ENCODE peak calls at places on chromosomes 7 and 10, in five cellular contexts. F, B, N, Z and W are unnamed samples.
A peak's percentile ranks its signal among the peaks of the same experiment; 100 is the strongest.

GRCh38 chr10:68562666-68563522 is 2.8 kb downstream of the TET1 start:
- DNase-seq in F (no peak), B (peak; percentile 22), N (no peak), Z (no peak), W (no peak)

GRCh38 chr10:78960316-78960800 is 108.4 kb upstream of the ZMIZ1 start:
- DNase-seq in F (peak; percentile 62), B (no peak), N (no peak), Z (peak; percentile 96), W (no peak)

GRCh38 chr10:58350619-58351323 is 16.0 kb downstream of the UBE2D1 start:
- DNase-seq in F (no peak), B (no peak), N (no peak), Z (no peak), W (no peak)

GRCh38 chr7:27144799-27145166 is 1.3 kb upstream of the HOXA5 start:
- DNase-seq in F (no peak), B (no peak), N (no peak), Z (peak; percentile 62), W (no peak)

GRCh38 chr10:30918651-30919050 is 113.0 kb downstream of the ZNF438 start:
- DNase-seq in F (no peak), B (no peak), N (no peak), Z (no peak), W (no peak)

GRCh38 chr7:7099584-7100014 is 82.7 kb upstream of the C1GALT1 start:
- DNase-seq in F (peak; percentile 90), B (peak; percentile 65), N (no peak), Z (peak; percentile 89), W (no peak)

GRCh38 chr10:35232509-35232908 is 103.8 kb upstream of the CCNY start:
- DNase-seq in F (no peak), B (no peak), N (no peak), Z (no peak), W (no peak)

GRCh38 chr7:90345016-90345415 is 1.5 kb upstream of the GTPBP10 start:
- DNase-seq in F (no peak), B (no peak), N (no peak), Z (no peak), W (no peak)

GRCh38 chr10:79407811-79408795 is 37.3 kb downstream of the ZCCHC24 start:
- DNase-seq in F (no peak), B (no peak), N (no peak), Z (no peak), W (no peak)

GRCh38 chr10:49612513-49613159 is 1.2 kb upstream of the CHAT start:
- DNase-seq in F (no peak), B (no peak), N (peak; percentile 58), Z (no peak), W (peak; percentile 42)

GRCh38 chr10:69037489-69037888 is 48.9 kb downstream of the KIFBP start:
- DNase-seq in F (no peak), B (no peak), N (no peak), Z (no peak), W (no peak)

GRCh38 chr7:158409816-158410330 is 177.8 kb downstream of the PTPRN2 start:
- DNase-seq in F (no peak), B (no peak), N (peak; percentile 27), Z (no peak), W (no peak)

GRCh38 chr10:87622290-87623004 is 37.2 kb upstream of the PAPSS2 start:
- DNase-seq in F (no peak), B (no peak), N (no peak), Z (peak; percentile 40), W (peak; percentile 16)

GRCh38 chr7:1697499-1698125 is 27.5 kb downstream of the ELFN1 start:
- DNase-seq in F (no peak), B (no peak), N (peak; percentile 25), Z (no peak), W (no peak)

GRCh38 chr7:151497306-151497871 is 22.3 kb downstream of the RHEB start:
- DNase-seq in F (no peak), B (no peak), N (no peak), Z (no peak), W (no peak)

GRCh38 chr7:149196151-149196704 is 882 bp downstream of the ZNF282 start:
- DNase-seq in F (no peak), B (no peak), N (peak; percentile 41), Z (no peak), W (peak; percentile 29)

GRCh38 chr7:48150086-48150485 is 21.2 kb upstream of the ABCA13 start:
- DNase-seq in F (no peak), B (no peak), N (no peak), Z (no peak), W (no peak)

GRCh38 chr10:74871595-74872382 is 45.4 kb downstream of the KAT6B start:
- DNase-seq in F (no peak), B (no peak), N (no peak), Z (peak; percentile 88), W (peak; percentile 57)

GRCh38 chr7:151398446-151399304 is 11.2 kb downstream of the WDR86 start:
- DNase-seq in F (no peak), B (no peak), N (peak; percentile 44), Z (no peak), W (no peak)

GRCh38 chr7:143172354-143172753 is 10.9 kb upstream of the TAS2R39 start:
- DNase-seq in F (peak; percentile 79), B (no peak), N (peak; percentile 85), Z (peak; percentile 31), W (no peak)

GRCh38 chr7:816751-817671 is 15.3 kb upstream of the SUN1 start:
- DNase-seq in F (peak; percentile 51), B (no peak), N (peak; percentile 75), Z (peak; percentile 54), W (peak; percentile 56)

GRCh38 chr7:135673360-135673706 is 11.0 kb downstream of the STMP1 start:
- DNase-seq in F (no peak), B (no peak), N (no peak), Z (no peak), W (no peak)

GRCh38 chr10:114902151-114902550 is 35.8 kb upstream of the TRUB1 start:
- DNase-seq in F (no peak), B (no peak), N (no peak), Z (no peak), W (no peak)

GRCh38 chr7:33645096-33645495 is 260.2 kb upstream of the BMPER start:
- DNase-seq in F (no peak), B (no peak), N (no peak), Z (no peak), W (no peak)

GRCh38 chr10:105538933-105539332 is 897.8 kb downstream of the SORCS3 start:
- DNase-seq in F (no peak), B (no peak), N (no peak), Z (no peak), W (no peak)

GRCh38 chr10:9222917-9223316 is 1168.4 kb downstream of the GATA3 start:
- DNase-seq in F (no peak), B (no peak), N (no peak), Z (peak; percentile 17), W (no peak)

GRCh38 chr10:6953131-6953834 is 373.2 kb upstream of the PRKCQ start:
- DNase-seq in F (peak; percentile 23), B (no peak), N (no peak), Z (no peak), W (no peak)

GRCh38 chr10:86711957-86712708 is 43.8 kb downstream of the LDB3 start:
- DNase-seq in F (peak; percentile 32), B (peak; percentile 33), N (peak; percentile 76), Z (peak; percentile 17), W (peak; percentile 85)

GRCh38 chr7:6589829-6590644 is at the start of gene INTS15:
- DNase-seq in F (peak; percentile 42), B (peak; percentile 90), N (peak; percentile 90), Z (peak; percentile 75), W (peak; percentile 96)

GRCh38 chr10:30911303-30911863 is 120.3 kb downstream of the ZNF438 start:
- DNase-seq in F (no peak), B (no peak), N (no peak), Z (no peak), W (no peak)

GRCh38 chr10:62614389-62615157 is 189.9 kb upstream of the ADO start:
- DNase-seq in F (peak; percentile 22), B (no peak), N (no peak), Z (peak; percentile 89), W (peak; percentile 38)

DNA sequence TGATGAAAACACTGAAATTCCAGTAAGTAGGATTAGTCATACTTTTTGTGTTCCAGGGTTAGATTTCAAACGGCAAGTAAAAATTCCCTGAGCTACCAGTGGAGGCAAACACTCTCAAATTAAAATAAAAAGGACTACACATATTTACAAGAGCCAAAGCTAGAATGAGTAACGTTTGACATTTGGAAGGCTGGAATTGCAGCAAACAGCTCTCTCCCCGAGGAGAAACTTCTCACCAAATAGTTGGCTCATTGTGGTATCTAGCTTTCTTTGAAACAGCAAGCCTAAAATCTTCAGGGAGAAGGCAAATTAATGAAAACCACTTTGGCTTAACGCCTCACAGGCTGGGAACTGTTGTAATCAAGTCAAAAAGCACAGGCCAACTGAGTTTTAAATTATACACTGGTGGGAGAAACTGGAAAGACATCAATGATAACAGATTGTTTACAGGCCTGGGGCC is 288.3 kb downstream of the SNX13 start:
- DNase-seq in F (no peak), B (no peak), N (no peak), Z (peak; percentile 79), W (no peak)
- TF ChIP-seq CTCF in F (peak; percentile 63), B (no peak), N (peak; percentile 38), Z (peak; percentile 34), W (no peak)

DNA sequence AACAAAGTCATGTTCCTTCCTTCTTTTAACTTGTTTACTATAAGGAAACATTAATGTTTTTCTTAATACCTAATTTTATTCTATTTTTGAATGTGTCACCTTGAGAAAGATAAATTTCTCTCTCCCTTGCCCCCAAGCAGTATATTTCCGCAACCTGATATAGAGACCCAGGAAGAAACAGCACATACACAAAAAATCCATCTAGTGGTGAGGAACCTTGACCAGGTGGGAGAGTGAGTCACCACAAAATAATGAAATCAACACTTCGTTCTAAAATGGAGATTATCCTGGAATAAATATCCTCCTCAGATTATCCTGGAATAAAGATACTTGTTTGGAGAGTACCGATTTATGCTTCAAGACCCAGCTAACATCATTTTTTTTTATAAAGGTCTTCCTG is 232.9 kb upstream of the PTN start:
- DNase-seq in F (no peak), B (no peak), N (no peak), Z (peak; percentile 67), W (no peak)
- TF ChIP-seq CTCF in F (no peak), B (no peak), N (no peak), Z (no peak), W (no peak)

DNA sequence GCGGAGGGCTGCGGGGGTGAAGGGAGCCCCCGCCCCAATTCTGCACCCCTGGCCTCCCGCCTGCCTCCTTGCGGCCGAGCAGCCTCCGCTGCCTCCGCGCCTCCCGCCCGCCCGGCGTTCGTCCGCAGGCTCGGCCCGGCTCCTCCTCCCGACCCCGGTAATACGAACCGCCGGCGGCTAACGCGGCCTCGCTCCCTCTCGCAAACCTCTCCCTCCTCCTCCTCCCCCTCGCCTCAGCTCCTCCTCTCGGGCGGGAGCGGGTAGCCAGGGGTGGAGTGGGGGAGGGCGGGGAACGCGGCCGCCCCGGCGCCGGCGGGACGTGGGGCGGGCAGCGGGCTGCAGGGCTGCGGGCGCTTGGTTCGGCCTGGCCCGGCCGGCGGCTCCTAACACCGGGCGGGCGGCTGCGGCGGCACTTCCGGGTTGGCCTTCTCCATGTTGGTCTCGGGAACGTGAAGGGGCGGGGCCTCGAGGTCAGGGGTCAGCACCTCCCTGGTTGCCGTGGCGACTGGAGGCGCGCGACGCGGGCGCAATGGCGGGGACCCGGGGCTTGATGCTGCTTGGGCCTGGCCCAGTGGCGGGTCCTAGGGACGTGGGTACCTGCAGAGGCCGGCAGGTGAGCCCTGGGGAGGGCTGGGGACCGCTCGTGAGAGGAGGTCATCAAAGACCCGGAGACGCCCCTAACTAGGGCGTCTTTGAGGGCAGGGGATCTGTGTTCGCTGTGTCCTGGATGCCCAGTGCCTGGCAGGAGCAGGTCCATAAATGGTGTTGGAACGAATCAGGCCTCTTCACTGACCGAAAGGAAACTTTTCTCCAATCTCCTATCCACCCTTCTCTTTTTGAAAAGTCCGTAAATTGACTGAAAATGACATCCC is at the start of gene RAB11FIP2:
- DNase-seq in F (peak; percentile 92), B (peak; percentile 94), N (peak; percentile 99), Z (peak; percentile 85), W (peak; percentile 97)
- TF ChIP-seq CTCF in F (no peak), B (no peak), N (peak; percentile 3), Z (no peak), W (no peak)

GRCh38 chr10:16930540-16930939 is 113.3 kb upstream of the RSU1 start:
- DNase-seq in F (no peak), B (no peak), N (no peak), Z (no peak), W (no peak)
- TF ChIP-seq CTCF in F (no peak), B (no peak), N (no peak), Z (no peak), W (no peak)